ENCODE peak calls at places on chromosomes 5 and 9, in ten cellular contexts. E is body of pancreas, T is RWPE1, C is progenitor cell of endocrine pancreas, F is pancreas, I is uterus, G is heart right ventricle, O is brain microvascular endothelial cell, K is fibroblast of mammary gland, B is foreskin fibroblast. Q is an unnamed sample.

GRCh38 chr5:11139471-11139870 is 378.4 kb upstream of the DAP start:
- DNase-seq in E (no peak), T (no peak), C (no peak), F (no peak), I (no peak), G (no peak), O (no peak), K (no peak), B (no peak), Q (no peak)

GRCh38 chr9:70480405-70480980 is 66.0 kb upstream of the KLF9 start:
- DNase-seq in E (peak; percentile 95), T (no peak), C (no peak), F (peak; percentile 79), I (peak; percentile 86), G (peak; percentile 66), O (peak; percentile 92), K (peak; percentile 98), B (peak; percentile 94), Q (no peak)

GRCh38 chr9:2317591-2317990 is 302.4 kb downstream of the SMARCA2 start:
- DNase-seq in E (no peak), T (no peak), C (no peak), F (no peak), I (no peak), G (no peak), O (no peak), K (no peak), B (no peak), Q (no peak)

GRCh38 chr5:172407861-172408260 is 46.5 kb downstream of the SH3PXD2B start:
- DNase-seq in E (no peak), T (peak; percentile 86), C (no peak), F (no peak), I (peak; percentile 75), G (no peak), O (no peak), K (peak; percentile 87), B (no peak), Q (no peak)

GRCh38 chr5:56638061-56638621 is 177.2 kb upstream of the MAP3K1 start:
- DNase-seq in E (peak; percentile 90), T (no peak), C (peak; percentile 33), F (peak; percentile 85), I (no peak), G (no peak), O (no peak), K (no peak), B (no peak), Q (no peak)

GRCh38 chr5:90557871-90558270 is 726 bp upstream of the ADGRV1 start:
- DNase-seq in E (no peak), T (no peak), C (no peak), F (no peak), I (no peak), G (no peak), O (no peak), K (no peak), B (no peak), Q (no peak)

GRCh38 chr5:122165574-122166021 is 36.3 kb downstream of the ZNF474 start:
- DNase-seq in E (no peak), T (no peak), C (no peak), F (no peak), I (no peak), G (no peak), O (no peak), K (peak; percentile 68), B (no peak), Q (no peak)

GRCh38 chr5:11869203-11869602 is 35.0 kb downstream of the CTNND2 start:
- DNase-seq in E (no peak), T (no peak), C (no peak), F (no peak), I (no peak), G (no peak), O (no peak), K (no peak), B (no peak), Q (no peak)

GRCh38 chr5:31381299-31381698 is 150.6 kb downstream of the DROSHA start:
- DNase-seq in E (no peak), T (no peak), C (no peak), F (no peak), I (no peak), G (no peak), O (no peak), K (no peak), B (no peak), Q (no peak)

GRCh38 chr9:69818946-69819345 is 1.7 kb upstream of the CFAP95 start:
- DNase-seq in E (no peak), T (no peak), C (no peak), F (no peak), I (no peak), G (no peak), O (no peak), K (no peak), B (peak; percentile 14), Q (no peak)

GRCh38 chr5:57700072-57700471 is 217.5 kb upstream of the ACTBL2 start:
- DNase-seq in E (no peak), T (no peak), C (no peak), F (no peak), I (no peak), G (peak; percentile 46), O (no peak), K (no peak), B (no peak), Q (no peak)

GRCh38 chr9:72951520-72952393 is 1.1 kb downstream of the ALDH1A1 start:
- DNase-seq in E (no peak), T (no peak), C (no peak), F (no peak), I (no peak), G (no peak), O (no peak), K (no peak), B (no peak), Q (no peak)

GRCh38 chr5:150443242-150444075 is 6.1 kb downstream of the RPS14 start:
- DNase-seq in E (no peak), T (no peak), C (no peak), F (no peak), I (no peak), G (no peak), O (no peak), K (no peak), B (no peak), Q (no peak)

GRCh38 chr9:34121996-34122395 is 4.5 kb downstream of the DCAF12 start:
- DNase-seq in E (no peak), T (no peak), C (no peak), F (no peak), I (no peak), G (no peak), O (no peak), K (no peak), B (no peak), Q (no peak)

GRCh38 chr9:115395511-115396021 is 277.6 kb upstream of the TNC start:
- DNase-seq in E (no peak), T (no peak), C (no peak), F (no peak), I (no peak), G (no peak), O (peak; percentile 54), K (peak; percentile 43), B (no peak), Q (no peak)

GRCh38 chr5:173490681-173491080 is 125.8 kb downstream of the BOD1 start:
- DNase-seq in E (no peak), T (no peak), C (no peak), F (no peak), I (no peak), G (no peak), O (no peak), K (no peak), B (no peak), Q (no peak)

GRCh38 chr5:173486355-173486754 is 130.1 kb downstream of the BOD1 start:
- DNase-seq in E (no peak), T (no peak), C (no peak), F (no peak), I (no peak), G (no peak), O (no peak), K (no peak), B (no peak), Q (no peak)

GRCh38 chr5:173487296-173487695 is 129.2 kb downstream of the BOD1 start:
- DNase-seq in E (no peak), T (no peak), C (no peak), F (no peak), I (no peak), G (no peak), O (no peak), K (no peak), B (no peak), Q (no peak)

GRCh38 chr5:173486826-173487225 is 129.6 kb downstream of the BOD1 start:
- DNase-seq in E (no peak), T (no peak), C (no peak), F (no peak), I (no peak), G (no peak), O (no peak), K (no peak), B (no peak), Q (no peak)

GRCh38 chr5:173488144-173488543 is 128.3 kb downstream of the BOD1 start:
- DNase-seq in E (no peak), T (no peak), C (no peak), F (no peak), I (no peak), G (no peak), O (no peak), K (no peak), B (no peak), Q (no peak)
- TF ChIP-seq CTCF in E (no peak), T (no peak), C (no peak), F (no peak), I (no peak), G (no peak), O (no peak), K (no peak), B (no peak), Q (no peak)

GRCh38 chr9:12329623-12329985 is 363.6 kb upstream of the TYRP1 start:
- DNase-seq in E (no peak), T (no peak), C (no peak), F (no peak), I (no peak), G (no peak), O (no peak), K (no peak), B (no peak), Q (no peak)
- TF ChIP-seq CTCF in E (no peak), T (peak; percentile 2), C (no peak), F (no peak), I (no peak), G (no peak), O (no peak), K (no peak), B (no peak), Q (no peak)

GRCh38 chr9:134217431-134218210 is 53.3 kb upstream of the RNU6ATAC start:
- DNase-seq in E (no peak), T (no peak), C (no peak), F (no peak), I (no peak), G (no peak), O (no peak), K (no peak), B (no peak), Q (peak; percentile 42)
- TF ChIP-seq CTCF in E (no peak), T (no peak), C (no peak), F (no peak), I (no peak), G (peak; percentile 21), O (peak; percentile 31), K (no peak), B (no peak), Q (peak; percentile 63)

GRCh38 chr5:15807861-15808260 is 307.9 kb downstream of the FBXL7 start:
- DNase-seq in E (no peak), T (no peak), C (no peak), F (no peak), I (peak; percentile 30), G (peak; percentile 64), O (peak; percentile 60), K (peak; percentile 70), B (no peak), Q (no peak)
- TF ChIP-seq CTCF in E (no peak), T (no peak), C (no peak), F (no peak), I (no peak), G (no peak), O (peak; percentile 64), K (peak; percentile 40), B (peak; percentile 18), Q (no peak)

Q was measured in K562.